ENCODE peak calls at places on chromosome 5, in eight cellular contexts. P is HepG2, S is IMR-90, N is H1, K is body of pancreas, T is heart left ventricle, I is breast epithelium, V is uterus. G is an unnamed sample.

GRCh38 chr5:143642791-143643190 is 169.2 kb upstream of the HMHB1 start:
- DNase-seq in S (peak; percentile 36), V (no peak), N (no peak), T (no peak), I (no peak), K (no peak), P (no peak), G (no peak)

GRCh38 chr5:122403965-122404364 is 91.9 kb downstream of the SNCAIP start:
- DNase-seq in T (no peak), V (no peak), S (peak; percentile 33), P (no peak), K (no peak), N (no peak), I (no peak), G (no peak)

GRCh38 chr5:139985733-139986132 is 57.4 kb downstream of the NRG2 start:
- DNase-seq in S (peak; percentile 68), V (no peak), K (no peak), N (no peak), I (no peak), T (no peak), P (peak; percentile 21), G (peak; percentile 84)

GRCh38 chr5:169367861-169368260 is 66.9 kb upstream of the SLIT3 start:
- DNase-seq in N (no peak), I (no peak), V (no peak), P (no peak), T (no peak), K (no peak), S (no peak), G (no peak)

GRCh38 chr5:170570492-170570891 is 66.7 kb downstream of the KCNIP1 start:
- DNase-seq in S (no peak), T (no peak), K (peak; percentile 39), I (no peak), N (no peak), P (no peak), V (no peak), G (no peak)

GRCh38 chr5:172493906-172494305 is 39.6 kb upstream of the SH3PXD2B start:
- DNase-seq in S (no peak), T (peak; percentile 11), P (no peak), N (no peak), I (no peak), V (no peak), K (no peak), G (no peak)

GRCh38 chr5:115196161-115196560 is 26.5 kb upstream of the TRIM36 start:
- DNase-seq in T (no peak), I (no peak), P (no peak), K (no peak), V (no peak), S (no peak), N (no peak), G (no peak)

GRCh38 chr5:124981901-124982300 is 235.5 kb upstream of the ZNF608 start:
- DNase-seq in I (no peak), S (no peak), N (no peak), K (peak; percentile 14), V (no peak), P (peak; percentile 6), T (no peak), G (no peak)

GRCh38 chr5:147509041-147509709 is 693 bp downstream of the DPYSL3 start:
- DNase-seq in V (peak; percentile 39), I (peak; percentile 53), T (peak; percentile 30), K (no peak), N (no peak), S (peak; percentile 16), P (no peak), G (peak; percentile 28)

GRCh38 chr5:133147411-133147810 is 95.6 kb downstream of the HSPA4 start:
- DNase-seq in N (no peak), V (no peak), P (no peak), I (no peak), S (no peak), T (peak; percentile 32), K (peak; percentile 40), G (no peak)

GRCh38 chr5:69250593-69250992 is 15.9 kb downstream of the CDK7 start:
- DNase-seq in K (no peak), N (no peak), S (no peak), I (no peak), V (no peak), T (no peak), P (no peak), G (no peak)

GRCh38 chr5:72222521-72222920 is 97.5 kb downstream of the MRPS27 start:
- DNase-seq in K (no peak), N (no peak), V (no peak), T (no peak), S (no peak), P (no peak), I (no peak), G (no peak)

GRCh38 chr5:17732351-17732923 is 98.2 kb downstream of the TAF11L14 start:
- DNase-seq in T (no peak), I (no peak), S (no peak), N (no peak), V (no peak), P (no peak), K (no peak), G (no peak)

GRCh38 chr5:55226027-55226933 is 835 bp downstream of the MCIDAS start:
- DNase-seq in S (peak; percentile 16), I (no peak), K (peak; percentile 61), P (peak; percentile 38), T (no peak), V (no peak), N (peak; percentile 60), G (peak; percentile 89)

GRCh38 chr5:154260224-154260859 is 69.8 kb downstream of the GALNT10 start:
- DNase-seq in I (no peak), S (no peak), P (no peak), V (no peak), N (no peak), T (no peak), K (no peak), G (no peak)

GRCh38 chr5:16600397-16600796 is 16.4 kb downstream of the RETREG1 start:
- DNase-seq in V (no peak), I (no peak), P (no peak), N (no peak), S (no peak), K (peak; percentile 24), T (peak; percentile 76), G (no peak)

GRCh38 chr5:142821733-142822487 is 51.7 kb downstream of the ARHGAP26 start:
- DNase-seq in V (no peak), S (peak; percentile 93), I (no peak), K (no peak), N (no peak), T (no peak), P (peak; percentile 85), G (peak; percentile 41)

GRCh38 chr5:64874753-64875152 is 106.0 kb downstream of the CWC27 start:
- DNase-seq in I (no peak), V (no peak), S (no peak), P (no peak), N (no peak), T (no peak), K (no peak), G (no peak)

GRCh38 chr5:147558826-147559225 is 49.0 kb upstream of the DPYSL3 start:
- DNase-seq in T (peak; percentile 62), P (no peak), N (no peak), V (peak; percentile 65), S (peak; percentile 81), K (peak; percentile 19), I (no peak), G (peak; percentile 18)

GRCh38 chr5:127959152-127959764 is 124.3 kb upstream of the SLC12A2 start:
- DNase-seq in N (no peak), P (peak; percentile 59), I (peak; percentile 67), K (peak; percentile 80), T (peak; percentile 75), V (peak; percentile 54), S (peak; percentile 92), G (peak; percentile 21)

GRCh38 chr5:106262395-106262794 is 1408.3 kb downstream of the EFNA5 start:
- DNase-seq in K (no peak), V (no peak), S (no peak), P (no peak), N (no peak), I (no peak), T (no peak), G (no peak)

GRCh38 chr5:107705390-107706014 is 34.8 kb upstream of the EFNA5 start:
- DNase-seq in I (no peak), P (no peak), N (no peak), V (no peak), K (no peak), T (no peak), S (peak; percentile 77), G (no peak)

GRCh38 chr5:158812381-158812780 is 287.3 kb downstream of the EBF1 start:
- DNase-seq in I (no peak), N (no peak), V (no peak), S (no peak), T (no peak), K (no peak), P (no peak), G (no peak)

GRCh38 chr5:169416583-169417196 is 115.8 kb upstream of the SLIT3 start:
- DNase-seq in N (no peak), S (peak; percentile 46), V (peak; percentile 58), T (peak; percentile 70), I (no peak), K (peak; percentile 41), P (no peak), G (peak; percentile 47)

DNA sequence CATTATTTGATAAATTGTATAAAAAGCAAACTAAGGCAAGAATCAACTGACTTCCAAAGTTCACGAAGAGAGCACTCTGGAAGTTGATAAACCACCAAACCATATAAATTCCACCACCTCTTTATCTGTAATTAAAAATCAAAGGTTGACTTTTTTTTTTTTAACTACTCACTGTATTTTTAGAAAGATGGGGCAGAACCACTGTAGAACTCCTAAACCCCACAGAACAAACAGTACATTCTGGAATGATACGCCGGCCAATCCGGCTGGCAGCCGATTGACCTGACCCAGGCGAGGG is 435 bp upstream of the CCNG1 start:
- DNase-seq in S (no peak), K (no peak), N (no peak), I (no peak), T (no peak), V (no peak), P (no peak), G (no peak)
- TF ChIP-seq POLR2A in S (no peak), K (no peak), N (no peak), I (no peak), T (no peak), V (no peak), P (no peak), G (no peak)

DNA sequence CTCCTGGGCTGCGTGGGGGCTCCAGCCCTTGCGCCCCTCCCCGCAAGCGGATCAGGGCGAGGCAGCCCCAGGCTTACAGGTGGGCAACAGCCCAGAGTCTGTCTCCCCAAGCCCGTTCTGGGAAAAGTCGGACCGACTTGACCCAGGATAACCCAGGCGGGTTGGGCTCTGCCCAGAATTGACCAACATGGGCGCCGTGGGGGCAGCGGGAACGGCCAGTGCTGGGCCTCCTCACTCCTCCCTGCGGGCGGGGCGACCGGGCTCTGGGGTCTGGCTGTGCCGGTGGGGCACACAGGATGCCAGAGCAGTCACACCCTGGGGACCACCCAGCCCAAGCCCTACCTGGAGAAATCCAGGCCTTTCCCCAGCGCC is 15.3 kb upstream of the SYNPO start:
- DNase-seq in V (peak; percentile 62), I (no peak), K (peak; percentile 62), T (peak; percentile 59), S (no peak), N (no peak), P (no peak), G (no peak)
- TF ChIP-seq POLR2A in V (no peak), I (no peak), K (no peak), T (peak; percentile 18), S (no peak), N (no peak), P (no peak), G (no peak)

GRCh38 chr5:176647030-176647869 is at the start of gene TSPAN17:
- DNase-seq in P (peak; percentile 96), V (peak; percentile 100), S (peak; percentile 98), T (peak; percentile 100), I (peak; percentile 100), N (peak; percentile 99), K (peak; percentile 100), G (peak; percentile 97)
- TF ChIP-seq POLR2A in P (peak; percentile 56), V (peak; percentile 57), S (peak; percentile 86), T (peak; percentile 83), I (no peak), N (peak; percentile 93), K (peak; percentile 60), G (peak; percentile 87)

GRCh38 chr5:34957857-34958690 is 28.7 kb downstream of the DNAJC21 start:
- DNase-seq in T (no peak), V (no peak), N (no peak), S (peak; percentile 36), P (peak; percentile 30), I (no peak), K (peak; percentile 46), G (peak; percentile 25)
- TF ChIP-seq POLR2A in T (no peak), V (no peak), N (no peak), S (no peak), P (no peak), I (no peak), K (no peak), G (no peak)

G was measured in H54.